ENCODE peak calls at places on chromosomes 13 and 19, in eight cellular contexts. One of them, this sample, is unnamed.

GRCh38 chr19:9923440-9923839 is 12.9 kb downstream of the OLFM2 start:
- DNase-seq in foreskin fibroblast: no peak
- DNase-seq in CD8-positive, alpha-beta T cell: no peak
- DNase-seq in astrocyte of the cerebellum: no peak
- DNase-seq in pancreas: no peak
- DNase-seq in fibroblast of mammary gland: no peak
- DNase-seq in PC-3: no peak
- DNase-seq in HFF-Myc: no peak
- DNase-seq in this sample: no peak

GRCh38 chr13:38223093-38223492 is 126.6 kb upstream of the UFM1 start:
- DNase-seq in foreskin fibroblast: no peak
- DNase-seq in CD8-positive, alpha-beta T cell: no peak
- DNase-seq in astrocyte of the cerebellum: peak
- DNase-seq in pancreas: no peak
- DNase-seq in fibroblast of mammary gland: peak
- DNase-seq in PC-3: peak
- DNase-seq in HFF-Myc: no peak
- DNase-seq in this sample: peak

GRCh38 chr19:49692102-49692599 is 1.2 kb downstream of the CPT1C start:
- DNase-seq in foreskin fibroblast: no peak
- DNase-seq in CD8-positive, alpha-beta T cell: no peak
- DNase-seq in astrocyte of the cerebellum: no peak
- DNase-seq in pancreas: no peak
- DNase-seq in fibroblast of mammary gland: no peak
- DNase-seq in PC-3: no peak
- DNase-seq in HFF-Myc: no peak
- DNase-seq in this sample: no peak

GRCh38 chr19:17329061-17329767 is 5.4 kb downstream of the ANO8 start:
- DNase-seq in foreskin fibroblast: no peak
- DNase-seq in CD8-positive, alpha-beta T cell: no peak
- DNase-seq in astrocyte of the cerebellum: no peak
- DNase-seq in pancreas: no peak
- DNase-seq in fibroblast of mammary gland: no peak
- DNase-seq in PC-3: no peak
- DNase-seq in HFF-Myc: no peak
- DNase-seq in this sample: no peak

GRCh38 chr13:93963266-93964131 is 516.0 kb downstream of the DCT start:
- DNase-seq in foreskin fibroblast: peak
- DNase-seq in CD8-positive, alpha-beta T cell: no peak
- DNase-seq in astrocyte of the cerebellum: no peak
- DNase-seq in pancreas: no peak
- DNase-seq in fibroblast of mammary gland: peak
- DNase-seq in PC-3: peak
- DNase-seq in HFF-Myc: peak
- DNase-seq in this sample: peak

GRCh38 chr13:109707044-109707794 is 79.2 kb downstream of the IRS2 start:
- DNase-seq in foreskin fibroblast: no peak
- DNase-seq in CD8-positive, alpha-beta T cell: no peak
- DNase-seq in astrocyte of the cerebellum: no peak
- DNase-seq in pancreas: no peak
- DNase-seq in fibroblast of mammary gland: no peak
- DNase-seq in PC-3: no peak
- DNase-seq in HFF-Myc: no peak
- DNase-seq in this sample: no peak

GRCh38 chr13:105202384-105202783 is 1333.1 kb downstream of the EFNB2 start:
- DNase-seq in foreskin fibroblast: no peak
- DNase-seq in CD8-positive, alpha-beta T cell: no peak
- DNase-seq in astrocyte of the cerebellum: peak
- DNase-seq in pancreas: no peak
- DNase-seq in fibroblast of mammary gland: peak
- DNase-seq in PC-3: peak
- DNase-seq in HFF-Myc: no peak
- DNase-seq in this sample: no peak

GRCh38 chr19:970695-971094 is 13.4 kb upstream of the WDR18 start:
- DNase-seq in foreskin fibroblast: no peak
- DNase-seq in CD8-positive, alpha-beta T cell: no peak
- DNase-seq in astrocyte of the cerebellum: no peak
- DNase-seq in pancreas: no peak
- DNase-seq in fibroblast of mammary gland: no peak
- DNase-seq in PC-3: no peak
- DNase-seq in HFF-Myc: no peak
- DNase-seq in this sample: no peak

GRCh38 chr19:31905980-31906948 is 439.1 kb upstream of the ZNF507 start:
- DNase-seq in foreskin fibroblast: no peak
- DNase-seq in CD8-positive, alpha-beta T cell: no peak
- DNase-seq in astrocyte of the cerebellum: no peak
- DNase-seq in pancreas: no peak
- DNase-seq in fibroblast of mammary gland: peak
- DNase-seq in PC-3: no peak
- DNase-seq in HFF-Myc: no peak
- DNase-seq in this sample: peak

GRCh38 chr13:110339263-110339662 is 32.2 kb downstream of the COL4A2 start:
- DNase-seq in foreskin fibroblast: no peak
- DNase-seq in CD8-positive, alpha-beta T cell: no peak
- DNase-seq in astrocyte of the cerebellum: no peak
- DNase-seq in pancreas: no peak
- DNase-seq in fibroblast of mammary gland: no peak
- DNase-seq in PC-3: no peak
- DNase-seq in HFF-Myc: no peak
- DNase-seq in this sample: no peak

GRCh38 chr19:55383789-55384575 is at the start of gene TMEM238:
- DNase-seq in foreskin fibroblast: peak
- DNase-seq in CD8-positive, alpha-beta T cell: peak
- DNase-seq in astrocyte of the cerebellum: no peak
- DNase-seq in pancreas: peak
- DNase-seq in fibroblast of mammary gland: peak
- DNase-seq in PC-3: peak
- DNase-seq in HFF-Myc: no peak
- DNase-seq in this sample: peak

GRCh38 chr19:5131866-5132561 is 163.1 kb downstream of the KDM4B start:
- DNase-seq in foreskin fibroblast: no peak
- DNase-seq in CD8-positive, alpha-beta T cell: no peak
- DNase-seq in astrocyte of the cerebellum: no peak
- DNase-seq in pancreas: no peak
- DNase-seq in fibroblast of mammary gland: no peak
- DNase-seq in PC-3: peak
- DNase-seq in HFF-Myc: no peak
- DNase-seq in this sample: no peak

GRCh38 chr19:43438291-43439162 is 23.8 kb downstream of the TEX101 start:
- DNase-seq in foreskin fibroblast: peak
- DNase-seq in CD8-positive, alpha-beta T cell: no peak
- DNase-seq in astrocyte of the cerebellum: no peak
- DNase-seq in pancreas: no peak
- DNase-seq in fibroblast of mammary gland: peak
- DNase-seq in PC-3: peak
- DNase-seq in HFF-Myc: peak
- DNase-seq in this sample: peak

GRCh38 chr13:114152831-114153371 is 20.5 kb upstream of the RASA3 start:
- DNase-seq in foreskin fibroblast: peak
- DNase-seq in CD8-positive, alpha-beta T cell: no peak
- DNase-seq in astrocyte of the cerebellum: no peak
- DNase-seq in pancreas: no peak
- DNase-seq in fibroblast of mammary gland: peak
- DNase-seq in PC-3: no peak
- DNase-seq in HFF-Myc: no peak
- DNase-seq in this sample: peak

GRCh38 chr13:20313896-20314295 is 81.8 kb upstream of the GJB6 start:
- DNase-seq in foreskin fibroblast: no peak
- DNase-seq in CD8-positive, alpha-beta T cell: no peak
- DNase-seq in astrocyte of the cerebellum: no peak
- DNase-seq in pancreas: no peak
- DNase-seq in fibroblast of mammary gland: no peak
- DNase-seq in PC-3: no peak
- DNase-seq in HFF-Myc: no peak
- DNase-seq in this sample: no peak

GRCh38 chr19:7787141-7787540 is 24.1 kb downstream of the CLEC4M start:
- DNase-seq in foreskin fibroblast: no peak
- DNase-seq in CD8-positive, alpha-beta T cell: no peak
- DNase-seq in astrocyte of the cerebellum: no peak
- DNase-seq in pancreas: peak
- DNase-seq in fibroblast of mammary gland: no peak
- DNase-seq in PC-3: no peak
- DNase-seq in HFF-Myc: no peak
- DNase-seq in this sample: no peak

GRCh38 chr19:16268676-16269319 is 55.8 kb upstream of the KLF2 start:
- DNase-seq in foreskin fibroblast: no peak
- DNase-seq in CD8-positive, alpha-beta T cell: peak
- DNase-seq in astrocyte of the cerebellum: no peak
- DNase-seq in pancreas: no peak
- DNase-seq in fibroblast of mammary gland: no peak
- DNase-seq in PC-3: no peak
- DNase-seq in HFF-Myc: no peak
- DNase-seq in this sample: no peak

GRCh38 chr19:44142014-44142523 is 715 bp downstream of the ZNF234 start:
- DNase-seq in foreskin fibroblast: peak
- DNase-seq in CD8-positive, alpha-beta T cell: no peak
- DNase-seq in astrocyte of the cerebellum: no peak
- DNase-seq in pancreas: no peak
- DNase-seq in fibroblast of mammary gland: peak
- DNase-seq in PC-3: peak
- DNase-seq in HFF-Myc: no peak
- DNase-seq in this sample: peak

GRCh38 chr13:52454459-52454824 is 836 bp upstream of the CKAP2 start:
- DNase-seq in foreskin fibroblast: no peak
- DNase-seq in CD8-positive, alpha-beta T cell: no peak
- DNase-seq in astrocyte of the cerebellum: no peak
- DNase-seq in pancreas: no peak
- DNase-seq in fibroblast of mammary gland: no peak
- DNase-seq in PC-3: peak
- DNase-seq in HFF-Myc: no peak
- DNase-seq in this sample: no peak

GRCh38 chr13:73141292-73141771 is 82.5 kb downstream of the KLF5 start:
- DNase-seq in foreskin fibroblast: no peak
- DNase-seq in CD8-positive, alpha-beta T cell: no peak
- DNase-seq in astrocyte of the cerebellum: peak
- DNase-seq in pancreas: peak
- DNase-seq in fibroblast of mammary gland: no peak
- DNase-seq in PC-3: no peak
- DNase-seq in HFF-Myc: no peak
- DNase-seq in this sample: no peak
- H3K4me3 ChIP-seq in foreskin fibroblast: no peak
- H3K4me3 ChIP-seq in CD8-positive, alpha-beta T cell: no peak
- H3K4me3 ChIP-seq in astrocyte of the cerebellum: no peak
- H3K4me3 ChIP-seq in pancreas: no peak
- H3K4me3 ChIP-seq in fibroblast of mammary gland: no peak
- H3K4me3 ChIP-seq in PC-3: no peak
- H3K4me3 ChIP-seq in HFF-Myc: no peak
- H3K4me3 ChIP-seq in this sample: no peak

DNA sequence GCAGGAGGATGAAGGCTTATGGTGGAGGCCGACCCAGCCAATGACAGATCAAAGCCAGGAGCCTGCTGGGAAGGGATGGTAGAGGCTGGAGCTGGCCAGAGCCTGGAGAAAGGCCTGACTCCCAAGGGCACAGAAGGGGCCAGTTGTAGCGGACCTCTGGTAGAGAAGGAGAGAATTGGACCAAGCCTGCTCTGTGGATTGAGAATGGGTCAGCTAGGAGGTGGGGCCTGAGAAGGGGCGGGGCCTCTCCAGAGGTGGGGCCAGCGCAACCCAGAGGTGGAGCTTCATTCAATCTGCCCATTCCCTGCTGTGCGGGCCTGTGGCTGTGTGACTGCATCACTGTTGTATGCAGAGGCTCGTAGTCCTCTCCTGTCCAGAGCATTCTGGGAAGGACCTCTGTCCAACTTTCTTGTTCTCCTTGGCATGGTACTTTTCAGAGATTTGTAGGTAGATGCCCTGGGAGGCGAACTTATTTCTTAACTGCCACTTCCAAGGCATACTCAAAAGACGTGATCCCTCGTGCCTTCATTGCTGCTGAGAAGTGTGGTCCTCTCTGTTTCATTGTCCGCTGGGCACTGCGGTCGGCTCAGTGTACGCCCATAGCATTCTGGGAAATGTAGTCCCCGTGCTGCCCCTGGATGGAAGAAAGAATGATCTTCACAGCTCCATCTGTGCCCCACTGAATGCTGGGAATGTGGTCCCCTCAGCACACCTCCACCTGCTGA is 6.7 kb downstream of the GRIN2D start:
- DNase-seq in foreskin fibroblast: peak
- DNase-seq in CD8-positive, alpha-beta T cell: no peak
- DNase-seq in astrocyte of the cerebellum: no peak
- DNase-seq in pancreas: no peak
- DNase-seq in fibroblast of mammary gland: peak
- DNase-seq in PC-3: peak
- DNase-seq in HFF-Myc: no peak
- DNase-seq in this sample: peak
- H3K4me3 ChIP-seq in foreskin fibroblast: peak
- H3K4me3 ChIP-seq in CD8-positive, alpha-beta T cell: no peak
- H3K4me3 ChIP-seq in astrocyte of the cerebellum: no peak
- H3K4me3 ChIP-seq in pancreas: no peak
- H3K4me3 ChIP-seq in fibroblast of mammary gland: peak
- H3K4me3 ChIP-seq in PC-3: no peak
- H3K4me3 ChIP-seq in HFF-Myc: no peak
- H3K4me3 ChIP-seq in this sample: peak

DNA sequence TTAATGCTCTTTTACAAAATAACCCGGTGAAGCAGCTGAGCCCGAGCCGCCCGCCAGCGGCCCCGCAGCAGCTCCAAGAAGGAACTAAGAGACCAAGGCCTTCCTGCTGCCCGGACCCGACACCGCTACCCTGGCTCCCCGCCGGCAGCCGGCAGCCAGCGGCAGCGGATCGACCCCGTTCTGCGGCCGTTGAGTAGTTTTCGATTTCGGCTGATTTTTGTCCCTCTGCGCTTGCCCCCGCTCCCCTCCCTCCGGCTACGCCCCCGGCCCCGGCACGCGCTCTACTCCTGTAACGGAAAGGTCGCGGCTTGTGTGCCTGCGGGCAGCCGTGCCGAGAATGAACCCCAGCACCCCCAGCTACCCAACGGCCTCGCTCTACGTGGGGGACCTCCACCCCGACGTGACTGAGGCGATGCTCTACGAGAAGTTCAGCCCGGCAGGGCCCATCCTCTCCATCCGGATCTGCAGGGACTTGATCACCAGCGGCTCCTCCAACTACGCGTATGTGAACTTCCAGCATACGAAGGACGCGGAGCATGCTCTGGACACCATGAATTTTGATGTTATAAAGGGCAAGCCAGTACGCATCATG is at the start of gene PABPC3:
- DNase-seq in foreskin fibroblast: peak
- DNase-seq in CD8-positive, alpha-beta T cell: no peak
- DNase-seq in astrocyte of the cerebellum: no peak
- DNase-seq in pancreas: no peak
- DNase-seq in fibroblast of mammary gland: no peak
- DNase-seq in PC-3: no peak
- DNase-seq in HFF-Myc: no peak
- DNase-seq in this sample: peak
- H3K4me3 ChIP-seq in foreskin fibroblast: peak
- H3K4me3 ChIP-seq in CD8-positive, alpha-beta T cell: no peak
- H3K4me3 ChIP-seq in astrocyte of the cerebellum: peak
- H3K4me3 ChIP-seq in pancreas: no peak
- H3K4me3 ChIP-seq in fibroblast of mammary gland: peak
- H3K4me3 ChIP-seq in PC-3: no peak
- H3K4me3 ChIP-seq in HFF-Myc: peak
- H3K4me3 ChIP-seq in this sample: peak

DNA sequence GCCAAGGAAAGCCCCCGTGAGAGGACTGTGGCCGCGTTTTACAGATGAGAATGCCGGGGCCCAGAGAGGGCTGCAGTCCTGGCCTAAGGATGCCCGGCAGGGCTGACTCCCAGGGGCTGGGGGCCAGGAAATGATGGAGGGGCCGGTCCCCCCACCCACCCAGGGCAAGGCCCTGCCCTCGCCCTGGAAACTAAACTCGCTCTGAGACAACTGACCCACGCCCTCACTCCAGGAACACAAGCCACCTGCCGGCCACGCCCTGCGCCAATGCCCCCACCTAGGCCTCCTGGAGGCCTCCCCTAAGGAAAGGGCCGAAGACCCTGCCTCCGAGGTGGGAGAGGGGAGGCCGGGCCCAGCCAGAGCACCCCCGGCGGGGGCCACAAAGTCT is 7.2 kb downstream of the ZBTB7A start:
- DNase-seq in foreskin fibroblast: no peak
- DNase-seq in CD8-positive, alpha-beta T cell: no peak
- DNase-seq in astrocyte of the cerebellum: no peak
- DNase-seq in pancreas: no peak
- DNase-seq in fibroblast of mammary gland: no peak
- DNase-seq in PC-3: no peak
- DNase-seq in HFF-Myc: no peak
- DNase-seq in this sample: no peak
- H3K4me3 ChIP-seq in foreskin fibroblast: peak
- H3K4me3 ChIP-seq in CD8-positive, alpha-beta T cell: no peak
- H3K4me3 ChIP-seq in astrocyte of the cerebellum: no peak
- H3K4me3 ChIP-seq in pancreas: no peak
- H3K4me3 ChIP-seq in fibroblast of mammary gland: peak
- H3K4me3 ChIP-seq in PC-3: no peak
- H3K4me3 ChIP-seq in HFF-Myc: peak
- H3K4me3 ChIP-seq in this sample: peak